ENCODE peak calls at places on chromosomes 7 and 10, in five cellular contexts. M, P, T, C and Y are unnamed samples.

GRCh38 chr10:116164291-116164690 is 108.7 kb downstream of the GFRA1 start:
- DNase-seq in M (no peak), P (no peak), T (no peak), C (no peak), Y (no peak)

GRCh38 chr7:118328505-118329211 is 104.2 kb downstream of the ANKRD7 start:
- DNase-seq in M (no peak), P (no peak), T (no peak), C (no peak), Y (no peak)

GRCh38 chr7:37491919-37492694 is 43.4 kb upstream of the ELMO1 start:
- DNase-seq in M (no peak), P (no peak), T (no peak), C (no peak), Y (no peak)

GRCh38 chr7:88311675-88312036 is 5.0 kb upstream of the STEAP4 start:
- DNase-seq in M (no peak), P (no peak), T (no peak), C (no peak), Y (no peak)

GRCh38 chr7:55132890-55133551 is 114.2 kb downstream of the EGFR start:
- DNase-seq in M (peak), P (peak), T (no peak), C (no peak), Y (no peak)

GRCh38 chr7:139231513-139232376 is 708 bp downstream of the UBN2 start:
- DNase-seq in M (no peak), P (peak), T (no peak), C (peak), Y (peak)

GRCh38 chr7:30906520-30907240 is 5.0 kb upstream of the AQP1 start:
- DNase-seq in M (no peak), P (peak), T (no peak), C (no peak), Y (no peak)

GRCh38 chr7:121305109-121305508 is 23.7 kb upstream of the WNT16 start:
- DNase-seq in M (no peak), P (peak), T (no peak), C (no peak), Y (no peak)

GRCh38 chr10:89894051-89894450 is 192.7 kb downstream of the KIF20B start:
- DNase-seq in M (no peak), P (no peak), T (no peak), C (no peak), Y (no peak)

GRCh38 chr7:45147858-45148652 is 9.5 kb upstream of the RAMP3 start:
- DNase-seq in M (no peak), P (no peak), T (no peak), C (no peak), Y (no peak)

GRCh38 chr7:41047789-41048191 is 655.1 kb downstream of the INHBA start:
- DNase-seq in M (peak), P (peak), T (peak), C (no peak), Y (no peak)

GRCh38 chr10:105577865-105578607 is 936.9 kb downstream of the SORCS3 start:
- DNase-seq in M (no peak), P (no peak), T (no peak), C (no peak), Y (no peak)

GRCh38 chr7:33459340-33459751 is 330.0 kb downstream of the BBS9 start:
- DNase-seq in M (peak), P (peak), T (no peak), C (no peak), Y (no peak)

GRCh38 chr7:46360255-46360654 is 439.2 kb upstream of the IGFBP3 start:
- DNase-seq in M (no peak), P (no peak), T (no peak), C (no peak), Y (no peak)

GRCh38 chr10:3784510-3785250 is at the start of gene KLF6:
- DNase-seq in M (no peak), P (peak), T (no peak), C (peak), Y (no peak)

GRCh38 chr10:20466731-20467130 is 430.4 kb downstream of the NEBL start:
- DNase-seq in M (peak), P (no peak), T (no peak), C (no peak), Y (no peak)

GRCh38 chr7:75642810-75643486 is 95.8 kb downstream of the HIP1 start:
- DNase-seq in M (no peak), P (peak), T (no peak), C (peak), Y (peak)

GRCh38 chr7:44235582-44236332 is 35.0 kb downstream of the YKT6 start:
- DNase-seq in M (no peak), P (no peak), T (no peak), C (no peak), Y (no peak)

GRCh38 chr7:32860096-32860495 is 31.5 kb downstream of the KBTBD2 start:
- DNase-seq in M (no peak), P (no peak), T (no peak), C (no peak), Y (no peak)

GRCh38 chr10:104622598-104623209 is 18.4 kb upstream of the SORCS3 start:
- DNase-seq in M (no peak), P (no peak), T (peak), C (no peak), Y (no peak)

GRCh38 chr10:5317547-5318107 is 47.1 kb upstream of the UCN3 start:
- DNase-seq in M (peak), P (peak), T (no peak), C (peak), Y (peak)

GRCh38 chr7:45036801-45037200 is 36.8 kb downstream of the CCM2 start:
- DNase-seq in M (no peak), P (no peak), T (no peak), C (no peak), Y (no peak)

GRCh38 chr10:45532501-45532900 is 140.1 kb downstream of the ZFAND4 start:
- DNase-seq in M (no peak), P (no peak), T (no peak), C (no peak), Y (no peak)

GRCh38 chr7:74173074-74173473 is 1.1 kb upstream of the EIF4H start:
- DNase-seq in M (no peak), P (no peak), T (no peak), C (no peak), Y (no peak)

GRCh38 chr10:114749014-114749413 is 72.6 kb upstream of the FHIP2A start:
- DNase-seq in M (no peak), P (no peak), T (no peak), C (no peak), Y (no peak)

GRCh38 chr10:6012506-6012905 is 35.2 kb upstream of the IL15RA start:
- DNase-seq in M (no peak), P (no peak), T (no peak), C (no peak), Y (no peak)

DNA sequence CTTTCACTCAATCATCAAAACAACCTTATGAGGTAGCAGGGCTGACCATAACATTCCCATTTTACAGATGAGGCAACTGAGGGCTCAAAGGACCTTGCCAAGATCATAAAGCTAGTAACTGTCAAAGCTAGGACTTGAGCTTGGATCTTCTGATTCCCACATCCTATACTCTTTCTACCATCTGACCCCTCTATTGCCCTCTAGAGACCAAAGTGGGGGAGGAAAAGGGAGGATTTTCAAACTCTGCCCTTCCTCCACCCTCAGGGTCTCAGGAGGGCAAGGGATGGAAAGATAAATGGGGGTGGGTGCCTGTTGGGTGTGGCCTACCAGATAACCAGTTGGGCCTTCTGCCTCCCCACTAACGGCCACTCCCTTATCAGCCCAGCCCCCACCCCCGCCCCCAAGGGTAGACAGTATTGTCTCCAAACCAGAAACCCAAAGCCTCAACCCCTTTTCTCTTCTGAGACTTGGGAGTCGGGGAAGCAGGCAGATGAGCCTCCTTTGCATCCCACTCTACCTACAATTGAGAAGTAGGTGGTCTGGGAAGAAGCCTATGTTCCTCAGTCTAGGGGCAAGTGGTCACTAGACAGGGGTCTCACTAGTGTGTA is 7.9 kb downstream of the LDB1 start:
- DNase-seq in M (no peak), P (no peak), T (no peak), C (no peak), Y (no peak)
- H3K4me3 ChIP-seq in M (no peak), P (peak), T (no peak), C (peak), Y (no peak)

GRCh38 chr7:150972746-150973145 is 5.4 kb downstream of the KCNH2 start:
- DNase-seq in M (no peak), P (no peak), T (no peak), C (no peak), Y (no peak)

GRCh38 chr7:150971242-150972048 is 6.7 kb downstream of the KCNH2 start:
- DNase-seq in M (no peak), P (no peak), T (no peak), C (no peak), Y (no peak)

GRCh38 chr7:150973571-150974451 is 4.3 kb downstream of the KCNH2 start:
- DNase-seq in M (no peak), P (no peak), T (no peak), C (peak), Y (no peak)

GRCh38 chr7:150970424-150970823 is 7.7 kb downstream of the KCNH2 start:
- DNase-seq in M (no peak), P (no peak), T (no peak), C (no peak), Y (no peak)

GRCh38 chr7:150972094-150972493 is 6.0 kb downstream of the KCNH2 start:
- DNase-seq in M (no peak), P (no peak), T (no peak), C (no peak), Y (no peak)
- H3K4me3 ChIP-seq in M (no peak), P (no peak), T (no peak), C (no peak), Y (no peak)

DNA sequence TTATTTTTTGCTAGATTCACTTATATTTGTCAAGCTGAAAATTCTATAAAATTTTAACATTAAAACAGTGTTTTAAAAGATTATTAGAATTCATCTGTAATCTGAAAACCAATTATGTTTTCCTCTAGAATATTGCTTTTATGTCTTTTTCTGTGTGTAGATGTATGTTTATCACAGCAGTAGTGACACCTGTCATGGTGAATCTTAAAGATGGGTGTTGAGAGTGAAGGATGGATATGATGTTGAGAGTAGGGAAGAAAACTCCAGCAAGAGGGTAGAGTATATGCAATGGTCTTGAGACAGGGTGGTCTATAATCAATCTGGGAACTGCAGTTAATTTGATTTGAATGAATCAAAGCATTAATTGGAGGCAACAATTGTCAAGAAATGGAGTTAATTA is 336.9 kb upstream of the CDC14C start:
- DNase-seq in M (no peak), P (no peak), T (no peak), C (no peak), Y (no peak)
- H3K4me3 ChIP-seq in M (no peak), P (no peak), T (no peak), C (no peak), Y (no peak)

GRCh38 chr7:157412021-157412443 is 75.2 kb downstream of the DNAJB6 start:
- DNase-seq in M (peak), P (peak), T (no peak), C (no peak), Y (peak)
- H3K4me3 ChIP-seq in M (no peak), P (no peak), T (no peak), C (no peak), Y (no peak)

DNA sequence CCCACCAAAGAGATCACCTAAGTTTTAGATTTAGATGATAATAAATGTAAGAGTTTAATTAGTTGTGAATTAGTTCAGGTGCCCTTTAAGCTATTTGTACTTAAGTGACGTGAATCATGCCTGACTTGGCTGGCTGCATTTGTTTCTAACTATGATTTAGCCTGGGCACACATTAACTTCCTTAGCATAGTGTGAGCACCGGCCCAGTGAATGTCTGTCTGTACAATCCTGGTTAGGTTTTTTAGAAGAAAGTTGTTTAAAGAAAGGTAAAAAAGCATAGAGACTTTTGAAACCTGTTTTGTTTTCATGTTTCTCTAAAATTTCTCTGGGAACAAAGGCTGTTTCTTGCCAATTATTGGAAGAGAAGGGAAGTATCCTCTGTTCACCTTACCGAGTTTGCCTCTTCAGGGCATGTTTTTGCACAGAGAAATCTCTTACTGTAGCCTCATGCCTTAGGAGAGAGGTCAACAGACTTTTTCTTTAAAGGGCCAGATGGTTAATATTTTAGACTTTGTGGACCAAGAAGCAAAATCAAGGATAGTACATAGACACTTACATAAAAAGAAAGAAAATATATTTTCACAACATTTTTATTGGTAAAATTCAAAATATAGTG is 42.9 kb upstream of the MET start:
- DNase-seq in M (no peak), P (peak), T (no peak), C (no peak), Y (no peak)
- H3K4me3 ChIP-seq in M (no peak), P (no peak), T (no peak), C (no peak), Y (no peak)

GRCh38 chr10:132065491-132066105 is at the start of gene JAKMIP3:
- DNase-seq in M (peak), P (peak), T (no peak), C (no peak), Y (no peak)

GRCh38 chr10:132064771-132065437 is 842 bp upstream of the JAKMIP3 start:
- DNase-seq in M (no peak), P (no peak), T (no peak), C (no peak), Y (no peak)

GRCh38 chr10:132064082-132064755 is 1.5 kb upstream of the JAKMIP3 start:
- DNase-seq in M (no peak), P (no peak), T (no peak), C (no peak), Y (no peak)

GRCh38 chr10:132066812-132067211 is 1.1 kb downstream of the JAKMIP3 start:
- DNase-seq in M (no peak), P (no peak), T (no peak), C (no peak), Y (no peak)

DNA sequence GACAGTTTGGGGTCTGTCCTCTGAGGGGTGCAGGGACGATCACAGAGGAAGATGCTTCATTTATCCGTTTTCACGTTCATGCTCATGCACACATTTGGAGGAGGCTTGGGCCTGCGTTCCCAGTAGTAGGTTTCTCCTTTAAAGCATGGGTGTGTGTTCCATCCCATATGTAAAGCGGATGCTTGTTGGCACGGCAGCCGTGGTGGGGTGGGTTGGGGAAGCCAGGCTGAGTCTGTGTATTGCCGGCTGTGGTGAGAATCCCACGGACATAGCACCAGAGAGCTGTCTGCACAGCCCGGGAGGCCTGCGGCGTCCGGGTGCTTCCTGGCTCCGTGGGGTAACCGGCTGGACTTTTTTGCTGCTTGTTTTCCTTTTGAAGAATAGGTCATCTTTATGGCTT is 440 bp downstream of the JAKMIP3 start:
- DNase-seq in M (no peak), P (peak), T (no peak), C (no peak), Y (no peak)
- H3K4me3 ChIP-seq in M (peak), P (peak), T (peak), C (no peak), Y (peak)

DNA sequence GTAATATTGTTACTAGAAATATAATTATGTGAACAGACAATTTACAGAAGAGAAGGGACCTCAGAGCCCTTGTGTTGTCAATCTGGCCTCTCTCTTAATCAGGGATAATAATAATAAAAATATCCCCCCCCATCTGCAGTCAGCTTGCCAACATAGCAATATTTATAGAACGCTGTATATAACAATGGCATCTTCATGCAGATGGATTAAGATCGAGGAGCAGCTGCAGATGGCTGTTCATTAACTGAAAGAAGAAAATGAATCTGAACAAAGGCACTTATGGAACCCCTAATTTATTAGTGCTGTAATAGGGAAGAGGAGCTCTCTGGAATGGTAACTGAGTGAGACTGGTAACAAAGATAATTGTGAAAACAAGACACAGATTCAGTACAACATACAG is 106.2 kb downstream of the TMEM26 start:
- DNase-seq in M (no peak), P (no peak), T (no peak), C (no peak), Y (no peak)
- H3K4me3 ChIP-seq in M (no peak), P (no peak), T (no peak), C (no peak), Y (no peak)

DNA sequence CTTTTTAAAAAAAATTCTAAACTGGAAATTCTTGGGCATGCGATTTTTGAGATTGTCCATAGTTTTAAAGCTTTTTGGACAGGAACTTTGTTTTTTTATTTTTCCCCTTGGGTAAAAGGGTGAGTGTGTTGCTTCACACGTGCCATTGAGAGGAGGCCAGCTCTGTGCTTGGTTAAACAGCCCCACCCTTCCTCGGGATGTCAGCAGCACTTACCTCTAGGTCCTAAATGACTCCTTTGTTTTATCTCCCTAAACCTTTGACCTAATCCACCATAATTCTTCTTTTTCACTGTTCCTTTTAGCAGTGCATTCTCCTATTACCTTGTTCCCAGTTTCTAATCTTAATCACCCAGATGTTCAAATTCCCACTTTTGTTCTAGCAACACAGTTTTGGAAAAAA is 83.5 kb downstream of the SEMA3D start:
- DNase-seq in M (no peak), P (no peak), T (no peak), C (no peak), Y (no peak)
- H3K4me3 ChIP-seq in M (no peak), P (no peak), T (no peak), C (no peak), Y (no peak)

DNA sequence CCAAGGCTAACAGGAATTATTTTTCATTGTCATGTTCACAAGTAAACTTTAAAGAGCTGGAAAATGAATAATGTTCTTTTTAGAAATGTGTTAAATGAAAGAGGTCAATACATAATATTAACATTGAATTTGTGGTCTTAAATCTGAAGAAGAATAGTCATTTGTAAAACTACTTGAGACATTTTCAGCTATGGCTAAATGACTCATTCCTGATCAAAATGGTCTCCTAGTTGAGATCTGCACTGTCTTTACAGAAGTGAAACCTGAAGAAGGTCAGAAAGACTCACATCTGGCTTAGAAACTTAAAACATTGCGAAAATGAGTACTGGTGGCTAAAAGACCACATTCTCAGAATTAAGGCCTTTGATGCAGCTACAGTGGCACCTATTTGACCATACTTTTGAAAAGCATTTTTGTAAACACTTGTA is 5.9 kb downstream of the PIK3CG start:
- DNase-seq in M (peak), P (peak), T (no peak), C (no peak), Y (no peak)
- H3K4me3 ChIP-seq in M (no peak), P (no peak), T (no peak), C (no peak), Y (peak)

DNA sequence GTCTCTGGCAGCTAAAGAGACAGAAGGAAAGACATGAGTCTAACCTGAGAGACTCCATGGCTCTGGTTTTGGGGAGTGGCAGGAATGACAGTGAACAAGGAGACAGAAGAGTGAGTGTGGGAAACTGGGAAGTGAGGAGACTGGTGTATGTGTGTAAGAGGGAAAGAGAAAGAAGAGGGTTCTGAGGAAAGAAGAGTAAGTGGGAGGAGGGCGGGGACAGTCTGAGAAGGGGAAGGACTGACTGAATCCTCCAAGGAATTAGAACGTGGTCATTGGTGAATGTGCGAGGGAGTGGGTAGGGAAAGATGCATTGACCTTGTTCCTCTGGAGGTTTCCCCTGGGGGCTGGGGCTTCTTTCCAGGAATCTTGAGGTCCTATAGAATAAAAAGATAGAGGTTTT is 26.6 kb downstream of the WNT8B start:
- DNase-seq in M (no peak), P (no peak), T (no peak), C (no peak), Y (no peak)
- H3K4me3 ChIP-seq in M (no peak), P (no peak), T (no peak), C (no peak), Y (no peak)